ENCODE peak calls at places on chromosomes 2 and 18, in four cellular contexts. R is left ventricle myocardium inferior; L is CD4-positive, alpha-beta memory T cell; A is left lung. H is an unnamed sample. For H3K36me3 and H3K4me1, the result is how much of the 10 kb centered on the place peaks cover.

GRCh38 chr2:38549851-38550250 is 52.9 kb downstream of the HNRNPLL start:
- DNase-seq in R (no peak), A (no peak), L (no peak), H (no peak)

GRCh38 chr2:186576614-186577013 is 13.2 kb upstream of the ITGAV start:
- DNase-seq in L (no peak), A (no peak), R (no peak), H (no peak)

GRCh38 chr2:211401328-211401727 is 844.9 kb downstream of the CPS1 start:
- DNase-seq in L (no peak), A (no peak), R (no peak), H (no peak)

GRCh38 chr2:109185338-109185737 is 56.3 kb downstream of the SH3RF3 start:
- DNase-seq in A (no peak), R (no peak), L (no peak), H (no peak)

GRCh38 chr18:79199691-79200374 is 130.6 kb downstream of the ATP9B start:
- DNase-seq in R (no peak), A (no peak), L (no peak), H (no peak)

GRCh38 chr2:226644342-226644957 is 155.2 kb downstream of the IRS1 start:
- DNase-seq in A (no peak), L (no peak), R (peak), H (no peak)

GRCh38 chr2:143545643-143546275 is 416.5 kb downstream of the ARHGAP15 start:
- DNase-seq in R (no peak), A (no peak), L (no peak), H (no peak)

GRCh38 chr2:159381574-159381973 is 95.1 kb upstream of the WDSUB1 start:
- DNase-seq in R (no peak), L (no peak), A (no peak), H (no peak)

GRCh38 chr2:233443511-233444183 is 89.4 kb downstream of the DGKD start:
- DNase-seq in R (peak), A (peak), L (peak), H (peak)

GRCh38 chr2:149166958-149167810 is 128.7 kb downstream of the LYPD6B start:
- DNase-seq in R (no peak), L (peak), A (no peak), H (no peak)

GRCh38 chr2:218664653-218665052 is 5.2 kb downstream of the BCS1L start:
- DNase-seq in L (no peak), R (no peak), A (no peak), H (no peak)
- H3K36me3 ChIP-seq in L (half or more), R (half or more), A (half or more), H (half or more)

GRCh38 chr2:20563833-20564232 is 87.1 kb downstream of the HS1BP3 start:
- DNase-seq in L (no peak), R (no peak), A (no peak), H (no peak)
- H3K4me1 ChIP-seq in L (under half), R (under half), A (under half), H (under half)

GRCh38 chr2:191001032-191001431 is 12.9 kb downstream of the STAT1 start:
- DNase-seq in A (no peak), L (no peak), R (no peak), H (no peak)
- H3K36me3 ChIP-seq in A (half or more), L (half or more), R (half or more), H (half or more)

DNA sequence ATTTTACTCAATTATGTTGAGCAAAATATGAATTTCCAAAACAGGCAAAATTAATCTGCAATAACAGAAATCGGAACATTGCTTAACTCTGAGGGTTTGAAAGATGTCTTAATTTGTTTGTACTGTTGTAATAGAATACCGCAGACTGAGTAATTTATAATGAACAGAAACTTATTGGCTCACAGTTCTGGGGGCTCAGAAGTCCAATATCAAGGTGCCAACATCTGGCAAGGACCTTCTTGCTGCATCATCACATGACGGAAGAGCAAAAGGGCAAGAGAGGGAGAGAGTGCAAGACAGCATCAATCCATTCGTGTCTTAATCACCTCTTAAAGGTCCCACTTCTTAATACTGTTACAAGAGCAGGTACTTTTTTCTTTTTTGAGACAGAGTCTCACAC is 31.7 kb upstream of the TNFAIP6 start:
- DNase-seq in A (no peak), L (no peak), R (no peak), H (no peak)
- H3K4me1 ChIP-seq in A (under half), L (under half), R (under half), H (under half)

GRCh38 chr2:20687260-20687772 is 20.4 kb downstream of the GDF7 start:
- DNase-seq in A (no peak), L (no peak), R (no peak), H (no peak)
- H3K36me3 ChIP-seq in A (under half), L (under half), R (under half), H (under half)

DNA sequence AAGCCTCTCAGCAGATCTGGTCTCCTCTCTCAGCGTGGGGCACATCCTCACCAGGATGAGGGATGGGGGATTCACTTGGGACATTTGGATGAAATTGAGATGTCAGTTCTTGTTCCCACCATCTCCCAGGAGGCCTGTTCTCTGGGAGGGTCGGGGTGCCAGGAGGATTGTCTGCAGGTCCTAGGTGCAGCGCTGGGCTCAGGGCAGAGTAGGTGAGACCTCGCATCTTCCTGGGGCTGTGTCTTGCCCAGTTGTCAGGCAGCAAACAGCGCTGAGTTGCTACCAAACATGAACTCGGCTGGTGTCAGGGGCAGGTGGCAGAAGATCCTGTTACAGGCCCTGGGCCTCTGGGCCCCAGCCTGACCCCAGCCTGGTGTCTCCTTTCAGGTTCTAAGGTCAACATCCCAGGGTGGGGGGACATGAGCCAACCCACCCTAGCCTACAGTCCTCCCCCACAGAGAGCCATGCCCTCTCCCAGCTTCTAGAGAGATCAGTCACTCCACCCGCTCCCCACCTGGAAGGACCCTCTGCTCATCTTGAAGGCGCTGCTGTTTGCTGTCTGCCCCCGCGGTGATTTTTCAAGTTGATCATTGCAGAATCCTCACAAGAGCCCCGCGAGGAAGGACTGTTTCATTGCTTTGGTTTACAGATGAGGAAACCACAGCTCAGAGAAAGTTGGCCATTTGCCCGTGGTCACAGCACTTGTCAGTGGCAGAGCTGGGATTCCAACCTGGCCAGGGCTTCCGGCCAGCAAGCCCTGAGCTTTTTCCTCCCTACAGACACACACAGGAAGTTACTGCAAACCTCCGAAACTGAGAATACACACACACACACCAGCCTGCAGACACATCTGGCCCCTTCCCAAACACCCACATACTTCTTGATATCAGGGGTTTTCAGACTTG is 83.9 kb downstream of the STPG4 start:
- DNase-seq in R (peak), A (peak), L (peak), H (peak)
- H3K4me1 ChIP-seq in R (half or more), A (under half), L (under half), H (half or more)

GRCh38 chr2:27621524-27621923 is 7.3 kb downstream of the CCDC121 start:
- DNase-seq in L (no peak), A (no peak), R (no peak), H (no peak)
- H3K36me3 ChIP-seq in L (half or more), A (half or more), R (half or more), H (half or more)

DNA sequence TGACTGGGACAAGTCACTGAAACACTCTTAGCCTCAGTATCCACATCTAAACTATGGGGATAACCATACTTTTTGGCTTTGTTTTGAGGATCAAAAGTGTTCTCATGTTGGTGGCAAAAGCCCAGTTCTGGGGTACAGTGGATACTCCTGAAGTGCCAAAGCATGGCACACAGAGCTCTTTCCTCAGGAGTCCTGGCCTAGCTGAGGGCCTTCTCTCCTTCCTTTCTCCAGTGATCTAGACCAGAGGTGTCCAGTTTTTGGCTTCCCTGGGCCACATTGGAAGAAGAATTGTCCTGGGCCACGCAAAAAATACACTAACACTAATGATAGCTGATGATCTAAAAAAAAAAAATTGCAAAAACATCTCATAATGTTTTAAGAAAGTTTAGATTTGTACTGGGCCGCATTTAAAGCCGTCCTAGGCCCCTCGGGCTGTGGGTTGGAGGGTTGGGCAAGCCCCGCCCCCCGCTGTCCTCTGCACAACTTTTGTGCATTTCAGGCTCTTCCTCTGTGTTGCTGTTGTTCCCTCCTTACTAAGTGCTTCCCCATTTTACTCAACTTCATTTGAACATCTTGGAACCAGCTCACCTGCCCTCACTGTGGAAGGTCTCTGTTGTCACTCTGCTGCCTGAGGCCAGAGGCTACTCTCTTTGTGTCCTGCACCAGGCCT is 337.0 kb downstream of the CYRIA start:
- DNase-seq in L (no peak), A (no peak), R (no peak), H (no peak)
- H3K4me1 ChIP-seq in L (under half), A (under half), R (under half), H (under half)

GRCh38 chr2:71153585-71153984 is 23.2 kb downstream of the MPHOSPH10 start:
- DNase-seq in R (no peak), L (no peak), A (no peak), H (no peak)

GRCh38 chr2:71150082-71150816 is 19.8 kb downstream of the MPHOSPH10 start:
- DNase-seq in L (no peak), A (no peak), R (no peak), H (no peak)

GRCh38 chr2:71151620-71152019 is 21.2 kb downstream of the MPHOSPH10 start:
- DNase-seq in A (no peak), L (no peak), R (no peak), H (no peak)

GRCh38 chr2:71143782-71144181 is 13.3 kb downstream of the MPHOSPH10 start:
- DNase-seq in R (no peak), A (no peak), L (no peak), H (no peak)

GRCh38 chr2:71148506-71149063 is 18.2 kb downstream of the MPHOSPH10 start:
- DNase-seq in L (no peak), R (peak), A (no peak), H (no peak)
- H3K36me3 ChIP-seq in L (under half), R (half or more), A (half or more), H (half or more)

DNA sequence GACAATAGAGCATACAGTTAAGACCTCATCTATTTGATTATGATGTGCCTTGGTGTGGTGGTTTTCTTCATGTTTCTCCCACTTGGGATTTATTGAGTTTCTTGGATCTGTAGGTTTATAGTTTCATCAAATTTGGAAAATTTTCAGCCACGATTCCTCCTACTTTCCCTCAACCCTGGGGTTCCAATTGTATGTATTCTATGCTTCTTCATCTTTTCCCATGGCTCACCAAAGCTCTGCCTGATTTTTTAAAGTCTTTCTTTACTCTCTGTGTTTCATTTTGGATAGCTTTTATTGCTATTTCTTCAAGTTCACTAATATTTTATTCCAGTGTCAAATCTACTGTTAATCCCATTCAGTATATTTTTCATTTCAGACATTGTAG is 132.7 kb downstream of the CTIF start:
- DNase-seq in L (no peak), A (no peak), R (no peak), H (no peak)
- H3K4me1 ChIP-seq in L (under half), A (under half), R (under half), H (under half)